ENCODE peak calls at places on chromosomes 11 and 22, in four cellular contexts. K is activated B cell treated with CpG ODN at 0.5 μM for 24 hours, V is GM20000, Y is colonic mucosa. Q is an unnamed sample.

GRCh38 chr11:89175796-89176195 is 1.9 kb upstream of the TYR start:
- DNase-seq in K (no peak), V (no peak), Y (no peak), Q (no peak)

GRCh38 chr22:38955926-38956325 is 1.5 kb upstream of the APOBEC3A start:
- DNase-seq in K (no peak), V (no peak), Y (no peak), Q (peak)

GRCh38 chr22:21044931-21045584 is 688 bp upstream of the LRRC74B start:
- DNase-seq in K (peak), V (no peak), Y (no peak), Q (no peak)

GRCh38 chr11:1765871-1766718 is 2.4 kb upstream of the CTSD start:
- DNase-seq in K (no peak), V (no peak), Y (no peak), Q (no peak)

GRCh38 chr11:117917591-117917990 is 11.6 kb downstream of the TMPRSS13 start:
- DNase-seq in K (no peak), V (no peak), Y (no peak), Q (peak)

GRCh38 chr22:39266398-39267030 is 21.7 kb upstream of the PDGFB start:
- DNase-seq in K (no peak), V (peak), Y (no peak), Q (peak)

GRCh38 chr22:45768490-45768889 is 96.9 kb downstream of the ATXN10 start:
- DNase-seq in K (no peak), V (no peak), Y (no peak), Q (no peak)

GRCh38 chr11:116772443-116773202 is at the start of gene BUD13:
- DNase-seq in K (peak), V (peak), Y (peak), Q (peak)

GRCh38 chr11:44709966-44710365 is 16.8 kb upstream of the TSPAN18 start:
- DNase-seq in K (no peak), V (no peak), Y (no peak), Q (no peak)

GRCh38 chr11:17313349-17314231 is 37.1 kb downstream of the NUCB2 start:
- DNase-seq in K (no peak), V (no peak), Y (no peak), Q (no peak)

GRCh38 chr22:32164084-32164894 is 5.2 kb upstream of the C22orf42 start:
- DNase-seq in K (no peak), V (no peak), Y (no peak), Q (no peak)

GRCh38 chr11:66044757-66045156 is 4.2 kb downstream of the GAL3ST3 start:
- DNase-seq in K (no peak), V (no peak), Y (no peak), Q (peak)

GRCh38 chr11:35218956-35219355 is 80.0 kb downstream of the CD44 start:
- DNase-seq in K (no peak), V (no peak), Y (no peak), Q (no peak)

GRCh38 chr11:80727315-80727714 is 1286.5 kb upstream of the TENM4 start:
- DNase-seq in K (no peak), V (peak), Y (peak), Q (no peak)

GRCh38 chr11:105466582-105467228 is 143.2 kb upstream of the GRIA4 start:
- DNase-seq in K (no peak), V (no peak), Y (no peak), Q (no peak)

GRCh38 chr22:45503816-45504702 is 1.4 kb downstream of the FBLN1 start:
- DNase-seq in K (no peak), V (no peak), Y (no peak), Q (no peak)

GRCh38 chr22:39662677-39663034 is 92.1 kb downstream of the CACNA1I start:
- DNase-seq in K (no peak), V (no peak), Y (no peak), Q (no peak)

GRCh38 chr11:2775083-2775625 is 75.4 kb upstream of the KCNQ1OT1 start:
- DNase-seq in K (no peak), V (no peak), Y (peak), Q (no peak)

GRCh38 chr11:112459001-112459400 is 198.3 kb upstream of the PLET1 start:
- DNase-seq in K (no peak), V (no peak), Y (no peak), Q (no peak)

GRCh38 chr11:46247664-46248063 is 29.8 kb upstream of the CREB3L1 start:
- DNase-seq in K (no peak), V (peak), Y (peak), Q (no peak)

GRCh38 chr22:50481440-50482106 is at the start of gene ADM2:
- DNase-seq in K (peak), V (peak), Y (peak), Q (no peak)

GRCh38 chr11:20452585-20452984 is 65.1 kb downstream of the PRMT3 start:
- DNase-seq in K (no peak), V (no peak), Y (no peak), Q (no peak)

GRCh38 chr11:107991868-107992414 is 16.8 kb upstream of the CUL5 start:
- DNase-seq in K (no peak), V (no peak), Y (no peak), Q (no peak)

GRCh38 chr22:48567213-48567975 is 1260.3 kb downstream of the BRD1 start:
- DNase-seq in K (no peak), V (no peak), Y (no peak), Q (no peak)

GRCh38 chr22:45083659-45084305 is 74.0 kb upstream of the PHF21B start:
- DNase-seq in K (no peak), V (no peak), Y (no peak), Q (no peak)

GRCh38 chr11:20599424-20600346 is at the start of gene SLC6A5:
- DNase-seq in K (no peak), V (peak), Y (no peak), Q (no peak)

GRCh38 chr11:78564037-78564888 is 10.4 kb downstream of the NARS2 start:
- DNase-seq in K (no peak), V (peak), Y (peak), Q (no peak)

GRCh38 chr11:78801161-78801884 is 226.7 kb upstream of the NARS2 start:
- DNase-seq in K (no peak), V (no peak), Y (peak), Q (no peak)

GRCh38 chr11:46003647-46004046 is 81.2 kb downstream of the LARGE2 start:
- DNase-seq in K (no peak), V (no peak), Y (no peak), Q (no peak)

GRCh38 chr11:65663634-65664200 is 1.0 kb upstream of the RELA start:
- DNase-seq in K (no peak), V (no peak), Y (peak), Q (peak)

DNA sequence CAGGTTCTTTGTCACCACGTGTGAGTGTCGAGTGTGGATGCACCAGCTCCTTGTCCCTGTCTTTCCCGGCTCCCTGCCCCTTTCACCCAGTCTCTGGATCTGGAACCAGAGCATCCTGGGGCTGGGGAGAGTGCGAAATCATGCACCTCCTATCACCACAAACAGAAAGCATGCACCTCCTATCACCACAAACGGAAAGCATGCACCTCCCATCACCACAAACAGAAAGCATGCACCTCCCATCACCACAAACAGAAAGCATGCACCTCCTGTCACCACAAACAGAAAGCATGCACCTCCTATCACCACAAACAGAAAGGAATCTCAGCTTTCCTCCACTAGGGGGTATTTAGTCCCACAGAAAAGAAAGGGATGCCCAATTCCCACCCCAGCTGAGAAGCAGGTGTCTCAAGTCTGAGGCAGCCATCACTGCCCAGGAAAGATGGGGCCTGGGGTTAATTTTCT is 5.9 kb upstream of the GLB1L3 start:
- DNase-seq in K (no peak), V (no peak), Y (no peak), Q (no peak)
- TF ChIP-seq CTCF in K (no peak), V (no peak), Y (no peak), Q (no peak)

DNA sequence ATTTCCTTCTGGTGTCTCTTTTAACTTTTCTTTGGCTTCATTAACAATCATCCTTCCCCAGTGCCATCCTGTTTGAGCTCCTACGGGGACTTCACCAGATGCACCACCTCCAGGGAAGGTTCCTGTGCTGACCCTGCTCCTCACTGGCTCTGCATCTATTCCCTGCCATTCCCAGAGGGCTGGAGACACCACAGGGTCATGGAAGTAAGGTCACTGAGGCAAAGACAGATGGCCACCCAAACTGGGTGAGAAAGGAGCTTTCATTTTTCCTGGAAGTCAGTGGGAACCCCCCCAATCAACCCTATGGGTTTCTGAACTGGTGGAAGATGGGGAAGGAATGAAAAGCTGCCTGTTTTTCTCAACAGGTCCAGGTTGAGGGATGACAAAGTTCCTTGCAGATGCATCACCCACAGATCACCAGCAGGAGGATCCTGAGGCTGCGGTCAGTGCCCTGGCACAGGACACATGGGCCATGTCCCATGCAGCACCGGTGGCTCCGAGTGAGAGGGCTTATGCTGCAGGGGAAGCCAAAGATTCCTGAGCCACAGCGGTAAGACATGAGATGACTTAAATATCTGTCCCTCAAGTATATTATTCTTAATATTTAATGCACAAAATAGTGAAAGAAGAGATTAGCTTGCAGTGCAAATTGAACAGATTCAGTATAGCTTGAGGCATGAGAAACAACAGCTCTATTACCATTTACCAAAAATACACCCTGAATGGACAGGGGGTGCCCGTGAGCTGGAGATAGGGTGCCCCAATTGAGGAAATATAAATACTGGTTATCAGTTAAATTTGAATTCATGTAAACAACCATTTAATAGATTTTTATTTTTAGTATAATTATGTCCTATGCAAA is 73.0 kb upstream of the VPREB1 start:
- DNase-seq in K (no peak), V (no peak), Y (no peak), Q (no peak)
- TF ChIP-seq CTCF in K (no peak), V (peak), Y (no peak), Q (peak)

DNA sequence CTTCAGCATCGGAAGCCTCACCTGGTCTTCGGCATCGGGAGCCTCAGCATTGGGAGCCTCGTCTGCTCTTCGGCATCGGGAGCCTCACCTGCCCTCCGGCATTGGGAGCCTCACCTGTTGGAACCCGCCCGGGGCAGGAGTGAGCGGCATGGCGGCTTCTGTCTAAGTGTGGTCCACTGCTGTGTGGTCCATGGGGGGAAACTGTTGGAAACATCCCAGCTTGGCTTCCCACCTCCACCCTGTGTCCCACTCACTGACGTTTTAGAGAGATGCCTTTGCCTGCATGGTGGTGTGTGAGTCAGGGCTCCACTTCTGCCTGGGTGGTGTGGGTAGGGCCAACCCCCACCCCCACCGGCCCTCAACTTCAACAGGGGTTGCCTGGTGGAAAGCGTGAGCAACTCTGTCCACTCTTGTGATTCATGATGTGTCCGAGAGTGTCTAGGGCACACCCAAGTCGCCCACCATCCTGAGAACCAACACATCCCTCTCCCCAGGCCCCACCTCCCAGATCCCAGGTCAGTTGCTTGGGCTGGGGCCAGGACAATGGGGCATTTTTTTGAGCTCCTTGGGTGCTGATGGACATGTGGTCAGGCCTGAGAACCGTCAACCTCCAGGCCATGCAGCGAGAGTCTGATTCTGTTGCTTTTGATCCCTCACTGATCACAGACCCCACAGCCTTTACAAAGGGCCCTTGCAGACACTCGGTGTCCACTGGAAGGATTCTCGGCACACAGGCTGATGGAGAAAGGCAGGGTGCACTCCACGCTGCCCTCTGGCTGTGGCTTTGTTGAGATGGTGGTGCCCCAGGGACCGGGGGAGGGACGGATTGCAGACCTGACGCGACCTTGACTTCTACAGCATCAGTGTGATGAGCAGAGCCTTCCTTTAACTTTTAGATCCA is 406.7 kb downstream of the TBC1D22A start:
- DNase-seq in K (no peak), V (no peak), Y (no peak), Q (peak)
- TF ChIP-seq CTCF in K (no peak), V (no peak), Y (peak), Q (no peak)

GRCh38 chr11:92735039-92735438 is 234.4 kb upstream of the MTNR1B start:
- DNase-seq in K (no peak), V (no peak), Y (no peak), Q (no peak)
- TF ChIP-seq CTCF in K (no peak), V (no peak), Y (no peak), Q (no peak)

DNA sequence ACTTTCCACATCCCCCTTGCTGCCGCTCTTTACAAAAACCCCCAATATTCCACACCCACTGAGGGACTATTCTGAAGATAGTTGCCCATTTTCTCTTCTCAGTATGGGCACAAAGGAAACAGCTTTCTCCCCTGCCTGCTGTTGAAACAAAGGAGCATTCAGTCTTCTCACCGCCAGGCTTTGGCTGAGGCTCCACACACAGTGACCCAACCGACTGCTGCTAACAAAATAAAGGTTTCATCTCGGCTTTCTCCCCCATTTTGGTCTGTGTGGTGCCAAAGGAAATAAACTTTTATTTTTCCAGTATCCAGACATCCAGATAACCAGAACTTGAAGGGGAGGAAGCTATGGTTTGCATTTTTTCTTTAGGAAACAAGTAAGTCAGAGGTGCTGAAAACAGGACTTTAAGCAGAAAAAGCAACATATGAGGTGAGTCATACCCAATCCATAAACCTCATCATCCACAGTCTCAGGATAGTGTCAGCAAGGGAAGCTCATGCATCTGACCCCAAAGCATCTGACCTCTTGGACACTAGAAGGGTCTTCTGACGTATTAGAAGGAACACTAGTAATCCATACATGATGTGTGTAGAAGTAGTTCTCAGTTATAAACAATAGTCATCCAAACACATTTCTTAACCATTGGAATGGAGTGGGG is 6.4 kb downstream of the CLMP start:
- DNase-seq in K (no peak), V (no peak), Y (no peak), Q (no peak)
- TF ChIP-seq CTCF in K (no peak), V (no peak), Y (no peak), Q (no peak)